ENCODE peak calls at places on chromosomes 3 and 15, in seven cellular contexts. A is omental fat pad, P is GM18507, U is Right ventricle myocardium superior, S is iPS DF 19.7, W is HCT116, E is body of pancreas. I is an unnamed sample.

GRCh38 chr15:101112336-101113113 is 139.3 kb downstream of the CHSY1 start:
- DNase-seq in P (no peak), E (no peak), A (no peak), W (no peak), U (no peak), S (no peak), I (no peak)

GRCh38 chr3:19267040-19267439 is 118.7 kb downstream of the KCNH8 start:
- DNase-seq in U (no peak), P (no peak), S (peak; percentile 64), A (no peak), E (no peak), W (no peak), I (no peak)

GRCh38 chr3:167187211-167187610 is 192.9 kb downstream of the ZBBX start:
- DNase-seq in W (no peak), P (no peak), U (no peak), S (no peak), E (no peak), A (no peak), I (no peak)

GRCh38 chr3:56001537-56001936 is 466.7 kb downstream of the ERC2 start:
- DNase-seq in E (no peak), W (no peak), P (no peak), A (no peak), S (no peak), U (no peak), I (no peak)

GRCh38 chr3:101171797-101172196 is 148.6 kb downstream of the IMPG2 start:
- DNase-seq in P (no peak), U (no peak), E (no peak), S (no peak), A (no peak), W (no peak), I (no peak)

GRCh38 chr3:158731525-158731924 is 732 bp downstream of the RARRES1 start:
- DNase-seq in P (no peak), U (no peak), S (no peak), A (no peak), E (no peak), W (no peak), I (no peak)

GRCh38 chr3:138845771-138846173 is 11.0 kb upstream of the PIK3CB start:
- DNase-seq in W (no peak), U (no peak), A (no peak), S (no peak), E (no peak), P (no peak), I (no peak)

GRCh38 chr15:75059607-75060006 is 36.2 kb downstream of the PPCDC start:
- DNase-seq in A (no peak), P (no peak), W (no peak), U (no peak), S (no peak), E (no peak), I (peak; percentile 10)

GRCh38 chr15:55990516-55990915 is 2.9 kb downstream of the NEDD4 start:
- DNase-seq in U (no peak), S (no peak), E (no peak), P (no peak), A (no peak), W (no peak), I (no peak)

GRCh38 chr3:158217992-158218391 is 108.1 kb downstream of the RSRC1 start:
- DNase-seq in E (no peak), P (no peak), W (no peak), U (no peak), A (no peak), S (no peak), I (no peak)

GRCh38 chr15:93072011-93072410 is 17.0 kb downstream of the RGMA start:
- DNase-seq in W (no peak), P (no peak), U (no peak), A (no peak), S (no peak), E (no peak), I (no peak)

GRCh38 chr3:42682301-42683070 is 2.9 kb upstream of the KLHL40 start:
- DNase-seq in P (no peak), A (no peak), W (no peak), E (no peak), U (no peak), S (no peak), I (no peak)

GRCh38 chr3:67154429-67154828 is 156.3 kb downstream of the KBTBD8 start:
- DNase-seq in W (no peak), U (no peak), P (no peak), S (peak; percentile 12), A (no peak), E (no peak), I (no peak)

GRCh38 chr15:90594297-90594696 is 64.6 kb downstream of the CRTC3 start:
- DNase-seq in W (no peak), U (peak; percentile 84), E (peak; percentile 83), A (peak; percentile 77), S (no peak), P (no peak), I (peak; percentile 95)

GRCh38 chr15:67927501-67928156 is 87.8 kb upstream of the RNU6-1 start:
- DNase-seq in W (no peak), A (no peak), S (no peak), E (peak; percentile 85), P (no peak), U (peak; percentile 82), I (no peak)

GRCh38 chr3:72844436-72844999 is 3.7 kb downstream of the SHQ1 start:
- DNase-seq in U (no peak), S (no peak), E (no peak), P (no peak), W (no peak), A (no peak), I (no peak)

GRCh38 chr3:18946524-18946923 is 201.8 kb upstream of the KCNH8 start:
- DNase-seq in S (peak; percentile 59), E (no peak), U (no peak), W (no peak), P (no peak), A (no peak), I (no peak)

GRCh38 chr3:27590437-27591320 is 106.5 kb upstream of the SLC4A7 start:
- DNase-seq in E (no peak), U (no peak), A (no peak), W (no peak), S (no peak), P (no peak), I (no peak)

GRCh38 chr3:185335799-185336198 is 27.1 kb upstream of the MAP3K13 start:
- DNase-seq in U (no peak), W (peak; percentile 80), S (no peak), E (no peak), A (no peak), P (no peak), I (no peak)

GRCh38 chr3:167318996-167319615 is 61.0 kb downstream of the ZBBX start:
- DNase-seq in S (no peak), W (no peak), P (no peak), A (no peak), U (no peak), E (no peak), I (no peak)

GRCh38 chr3:174907027-174907426 is 47.9 kb downstream of the NAALADL2 start:
- DNase-seq in E (no peak), P (no peak), U (no peak), S (no peak), W (no peak), A (no peak), I (no peak)

GRCh38 chr3:31077826-31078225 is 183.4 kb upstream of the GADL1 start:
- DNase-seq in A (no peak), S (no peak), P (no peak), U (no peak), E (no peak), W (no peak), I (no peak)

GRCh38 chr3:170976190-170976519 is 50.4 kb downstream of the SLC2A2 start:
- DNase-seq in U (no peak), P (no peak), A (no peak), E (no peak), S (no peak), W (no peak), I (no peak)

GRCh38 chr3:59809750-59810444 is 760.1 kb upstream of the CFAP20DC start:
- DNase-seq in W (no peak), A (no peak), U (no peak), S (no peak), E (no peak), P (peak; percentile 4), I (no peak)

GRCh38 chr15:62901916-62902554 is 140.5 kb upstream of the TPM1 start:
- DNase-seq in P (no peak), W (no peak), E (no peak), S (no peak), U (no peak), A (no peak), I (no peak)

GRCh38 chr15:73346735-73347312 is 21.9 kb downstream of the HCN4 start:
- DNase-seq in S (no peak), U (peak; percentile 67), E (peak; percentile 84), A (peak; percentile 30), W (peak; percentile 13), P (peak; percentile 32), I (peak; percentile 67)

I was measured in colonic mucosa.